ENCODE peak calls at places on chromosomes 13 and 19, in nine cellular contexts. Q is adrenal gland; I is CD4-positive, alpha-beta memory T cell; P is tibial nerve; R is tibial artery; L is uterus; U is neural progenitor cell; A is heart right ventricle; H is ascending aorta. N is an unnamed sample.

GRCh38 chr13:76723551-76724232 is 162.5 kb downstream of the KCTD12 start:
- DNase-seq in Q (peak), I (no peak), P (no peak), R (peak), L (no peak), U (peak), A (no peak), H (no peak), N (peak)

GRCh38 chr13:40660692-40661091 is 5.7 kb downstream of the FOXO1 start:
- DNase-seq in Q (no peak), I (no peak), P (no peak), R (no peak), L (no peak), U (no peak), A (no peak), H (no peak), N (no peak)

GRCh38 chr13:24050292-24050711 is 110.2 kb upstream of the SPATA13 start:
- DNase-seq in Q (peak), I (no peak), P (no peak), R (no peak), L (peak), U (no peak), A (peak), H (no peak), N (peak)

GRCh38 chr13:30113983-30114491 is 193.3 kb downstream of the KATNAL1 start:
- DNase-seq in Q (no peak), I (no peak), P (no peak), R (no peak), L (peak), U (peak), A (no peak), H (no peak), N (no peak)

GRCh38 chr13:49450105-49450819 is 6.2 kb downstream of the SETDB2 start:
- DNase-seq in Q (no peak), I (no peak), P (no peak), R (no peak), L (no peak), U (no peak), A (no peak), H (no peak), N (no peak)

GRCh38 chr13:79405501-79405830 is 589 bp downstream of the RBM26 start:
- DNase-seq in Q (peak), I (no peak), P (no peak), R (no peak), L (no peak), U (no peak), A (no peak), H (no peak), N (no peak)

GRCh38 chr13:51192348-51192747 is 29.9 kb upstream of the FAM124A start:
- DNase-seq in Q (no peak), I (no peak), P (no peak), R (no peak), L (no peak), U (no peak), A (no peak), H (no peak), N (no peak)

GRCh38 chr19:16418597-16418962 is 53.2 kb downstream of the EPS15L1 start:
- DNase-seq in Q (no peak), I (no peak), P (no peak), R (no peak), L (no peak), U (peak), A (no peak), H (no peak), N (no peak)

GRCh38 chr19:12064266-12065099 is at the start of gene ZNF844:
- DNase-seq in Q (peak), I (peak), P (peak), R (peak), L (peak), U (peak), A (peak), H (peak), N (peak)

GRCh38 chr13:77345150-77345780 is 18.4 kb upstream of the MYCBP2 start:
- DNase-seq in Q (no peak), I (peak), P (no peak), R (no peak), L (no peak), U (no peak), A (no peak), H (no peak), N (no peak)

GRCh38 chr19:45100797-45101196 is 7.8 kb downstream of the PPP1R37 start:
- DNase-seq in Q (no peak), I (no peak), P (no peak), R (no peak), L (no peak), U (no peak), A (no peak), H (no peak), N (peak)

GRCh38 chr19:45215391-45216191 is 29.6 kb downstream of the EXOC3L2 start:
- DNase-seq in Q (peak), I (no peak), P (no peak), R (no peak), L (no peak), U (peak), A (peak), H (no peak), N (no peak)

GRCh38 chr19:4288091-4288777 is 9.2 kb downstream of the SHD start:
- DNase-seq in Q (no peak), I (no peak), P (no peak), R (no peak), L (no peak), U (no peak), A (no peak), H (no peak), N (no peak)

GRCh38 chr13:76887070-76887563 is 912 bp upstream of the KCTD12 start:
- DNase-seq in Q (no peak), I (no peak), P (no peak), R (no peak), L (peak), U (peak), A (peak), H (no peak), N (no peak)

GRCh38 chr19:35342430-35342829 is 5.3 kb upstream of the FFAR1 start:
- DNase-seq in Q (no peak), I (no peak), P (no peak), R (no peak), L (no peak), U (no peak), A (no peak), H (no peak), N (no peak)

GRCh38 chr19:35692010-35692409 is 12.3 kb upstream of the ZBTB32 start:
- DNase-seq in Q (no peak), I (no peak), P (no peak), R (no peak), L (no peak), U (no peak), A (no peak), H (no peak), N (no peak)

GRCh38 chr19:12052057-12052570 is 647 bp downstream of the ZNF878 start:
- DNase-seq in Q (no peak), I (no peak), P (no peak), R (no peak), L (no peak), U (no peak), A (no peak), H (no peak), N (peak)

GRCh38 chr19:47284324-47284899 is 9.7 kb downstream of the INAFM1 start:
- DNase-seq in Q (no peak), I (peak), P (no peak), R (no peak), L (no peak), U (peak), A (no peak), H (no peak), N (peak)

GRCh38 chr19:40466219-40467006 is at the start of gene SPTBN4:
- DNase-seq in Q (peak), I (peak), P (peak), R (peak), L (peak), U (peak), A (peak), H (no peak), N (no peak)

GRCh38 chr19:52198678-52199077 is 8.8 kb downstream of the PPP2R1A start:
- DNase-seq in Q (no peak), I (no peak), P (no peak), R (no peak), L (no peak), U (no peak), A (no peak), H (no peak), N (no peak)

GRCh38 chr19:33285441-33285927 is 16.9 kb downstream of the CEBPA start:
- DNase-seq in Q (no peak), I (no peak), P (no peak), R (no peak), L (no peak), U (no peak), A (no peak), H (no peak), N (no peak)

GRCh38 chr19:19444694-19445155 is 39.2 kb downstream of the GATAD2A start:
- DNase-seq in Q (no peak), I (no peak), P (no peak), R (no peak), L (no peak), U (no peak), A (no peak), H (no peak), N (peak)

GRCh38 chr13:74661851-74662250 is 527.6 kb upstream of the KLF12 start:
- DNase-seq in Q (no peak), I (no peak), P (no peak), R (no peak), L (no peak), U (no peak), A (no peak), H (no peak), N (no peak)

GRCh38 chr13:40406405-40407138 is 259.9 kb downstream of the FOXO1 start:
- DNase-seq in Q (no peak), I (no peak), P (no peak), R (no peak), L (no peak), U (no peak), A (no peak), H (no peak), N (peak)

GRCh38 chr19:23762884-23763711 is 4.4 kb upstream of the ZNF681 start:
- DNase-seq in Q (peak), I (peak), P (peak), R (peak), L (peak), U (peak), A (peak), H (peak), N (peak)

GRCh38 chr13:24650157-24650556 is 30.1 kb upstream of the ATP12A start:
- DNase-seq in Q (no peak), I (no peak), P (no peak), R (no peak), L (no peak), U (no peak), A (no peak), H (no peak), N (peak)

GRCh38 chr19:3046621-3047306 is 15.5 kb downstream of the TLE5 start:
- DNase-seq in Q (peak), I (no peak), P (no peak), R (no peak), L (peak), U (peak), A (peak), H (no peak), N (no peak)

GRCh38 chr13:29924482-29924884 is 74.1 kb upstream of the UBL3 start:
- DNase-seq in Q (no peak), I (no peak), P (no peak), R (no peak), L (no peak), U (no peak), A (no peak), H (no peak), N (peak)

GRCh38 chr13:55977436-55977835 is 1163.3 kb upstream of the PRR20A start:
- DNase-seq in Q (no peak), I (no peak), P (no peak), R (no peak), L (no peak), U (no peak), A (no peak), H (no peak), N (no peak)

GRCh38 chr19:40687525-40688016 is 2.9 kb downstream of the NUMBL start:
- DNase-seq in Q (peak), I (no peak), P (peak), R (peak), L (peak), U (no peak), A (peak), H (peak), N (peak)

GRCh38 chr13:72973234-72973633 is 85.6 kb upstream of the KLF5 start:
- DNase-seq in Q (no peak), I (no peak), P (no peak), R (no peak), L (no peak), U (no peak), A (no peak), H (no peak), N (no peak)

GRCh38 chr13:50129923-50130685 is 114.9 kb downstream of the KCNRG start:
- DNase-seq in Q (peak), I (peak), P (peak), R (peak), L (peak), U (peak), A (peak), H (peak), N (no peak)

GRCh38 chr13:26168276-26168814 is 53.8 kb downstream of the RNF6 start:
- DNase-seq in Q (peak), I (no peak), P (no peak), R (no peak), L (no peak), U (no peak), A (no peak), H (no peak), N (peak)

GRCh38 chr19:10643968-10644290 is 10.2 kb upstream of the ILF3 start:
- DNase-seq in Q (no peak), I (no peak), P (no peak), R (no peak), L (no peak), U (no peak), A (no peak), H (no peak), N (no peak)

GRCh38 chr19:10643166-10643967 is 10.8 kb upstream of the ILF3 start:
- DNase-seq in Q (no peak), I (no peak), P (no peak), R (no peak), L (no peak), U (no peak), A (no peak), H (no peak), N (no peak)

GRCh38 chr19:10644351-10645007 is 9.7 kb upstream of the ILF3 start:
- DNase-seq in Q (peak), I (peak), P (peak), R (peak), L (peak), U (peak), A (peak), H (peak), N (peak)

GRCh38 chr19:10641248-10641647 is 12.9 kb upstream of the ILF3 start:
- DNase-seq in Q (no peak), I (no peak), P (no peak), R (no peak), L (no peak), U (no peak), A (no peak), H (no peak), N (no peak)

DNA sequence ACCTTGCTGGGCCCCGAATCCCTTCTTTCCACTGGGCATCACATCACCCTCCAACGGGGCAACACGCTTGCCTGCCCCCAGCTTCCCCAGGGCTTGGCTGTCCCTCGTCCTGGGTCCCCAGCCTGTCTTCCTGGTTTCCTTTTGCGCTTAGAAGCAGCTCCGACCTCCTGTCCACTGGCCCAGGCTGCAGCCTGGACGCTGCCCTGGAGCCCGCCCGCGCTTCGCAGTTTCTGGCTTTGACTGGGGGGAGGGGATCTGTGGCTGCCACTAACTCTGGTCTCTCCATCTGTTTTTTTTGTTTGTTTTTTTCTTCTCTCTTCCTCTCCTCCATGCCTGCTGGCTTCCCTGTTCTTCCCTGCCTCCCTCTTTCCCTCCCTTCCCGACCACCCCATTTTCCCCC is 11.7 kb upstream of the ILF3 start:
- DNase-seq in Q (no peak), I (no peak), P (no peak), R (no peak), L (no peak), U (no peak), A (no peak), H (no peak), N (no peak)
- H3K27ac ChIP-seq in Q (no peak), I (no peak), P (peak), R (no peak), L (no peak), U (peak), A (peak), H (no peak), N (no peak)

DNA sequence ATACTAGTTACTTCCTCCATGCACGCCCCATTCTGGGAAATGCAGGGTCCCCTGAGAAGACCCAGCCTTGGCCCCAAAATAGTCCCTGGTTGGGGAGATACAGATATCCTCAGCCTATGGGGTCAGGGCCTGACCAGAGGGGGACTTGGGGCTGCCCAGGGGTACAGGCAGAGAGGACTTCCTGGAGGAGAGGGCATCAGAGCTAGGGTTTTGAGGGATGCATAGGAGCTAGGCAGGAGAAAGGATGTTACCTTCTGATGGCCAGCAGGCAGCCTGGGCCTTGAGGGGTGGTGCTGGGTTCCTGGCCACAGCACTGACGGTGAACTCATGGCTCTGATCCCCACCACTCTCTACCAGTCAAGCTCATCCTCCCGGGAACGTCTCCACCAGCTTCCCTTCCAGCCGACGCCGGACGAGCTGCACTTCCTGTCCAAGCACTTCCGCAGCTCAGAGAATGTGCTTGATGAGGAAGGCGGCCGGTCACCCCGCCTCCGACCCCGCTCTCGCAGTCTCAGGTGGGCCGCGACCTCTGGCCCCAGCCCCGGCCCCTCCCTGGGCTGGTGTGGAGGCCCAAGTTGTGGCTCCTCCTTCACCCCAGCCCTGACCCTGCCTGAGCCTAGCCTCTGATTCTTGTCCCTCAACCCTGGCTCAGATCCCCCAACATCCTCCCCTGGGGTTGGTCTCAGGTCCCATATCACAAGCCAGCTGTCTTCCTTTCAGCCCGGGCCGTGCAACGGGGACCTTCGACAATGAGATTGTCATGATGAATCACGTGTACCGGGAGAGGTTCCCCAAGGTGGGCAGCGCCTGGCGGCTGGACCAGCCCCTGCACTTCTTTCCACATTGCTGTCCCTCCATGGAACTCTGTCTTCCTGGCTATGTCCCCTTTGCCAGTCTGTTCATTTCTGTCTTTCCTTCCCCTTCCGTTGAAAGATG is 25.6 kb downstream of the MAST3 start:
- DNase-seq in Q (no peak), I (no peak), P (no peak), R (no peak), L (no peak), U (no peak), A (no peak), H (no peak), N (no peak)
- H3K27ac ChIP-seq in Q (peak), I (peak), P (no peak), R (no peak), L (peak), U (no peak), A (no peak), H (no peak), N (no peak)

GRCh38 chr19:43759515-43759914 is 4.8 kb upstream of the SMG9 start:
- DNase-seq in Q (peak), I (no peak), P (no peak), R (no peak), L (no peak), U (no peak), A (no peak), H (no peak), N (peak)
- H3K27ac ChIP-seq in Q (peak), I (no peak), P (no peak), R (no peak), L (no peak), U (no peak), A (no peak), H (no peak), N (no peak)

DNA sequence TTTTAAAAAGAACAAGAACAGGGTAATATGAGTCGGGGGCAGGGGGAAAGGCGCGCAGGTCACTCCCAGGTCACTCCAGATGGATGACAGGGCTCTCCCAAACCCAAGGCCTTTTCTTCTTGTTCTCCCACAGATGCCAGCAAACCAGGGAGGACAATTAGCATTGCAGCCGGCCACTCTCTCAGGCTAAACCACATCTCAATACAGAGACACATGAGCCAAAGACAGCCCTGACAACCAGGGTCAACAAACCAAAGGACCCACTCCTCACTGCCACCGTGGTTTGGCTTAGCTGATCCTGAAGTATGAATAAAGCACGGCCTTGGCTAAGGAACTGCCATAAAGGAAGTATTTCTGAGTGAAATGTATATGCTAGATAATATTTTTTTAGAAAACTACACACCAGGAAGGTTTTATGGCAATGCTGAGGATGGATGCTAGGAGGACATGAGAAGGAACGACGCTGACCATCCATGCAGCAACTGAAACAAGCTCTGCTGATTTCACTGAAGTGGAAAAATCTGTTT is 47.2 kb downstream of the LATS2 start:
- DNase-seq in Q (peak), I (no peak), P (no peak), R (peak), L (no peak), U (no peak), A (no peak), H (no peak), N (no peak)
- H3K27ac ChIP-seq in Q (peak), I (no peak), P (no peak), R (peak), L (peak), U (no peak), A (peak), H (peak), N (peak)

GRCh38 chr13:95226051-95226450 is 75.2 kb downstream of the ABCC4 start:
- DNase-seq in Q (no peak), I (no peak), P (no peak), R (no peak), L (no peak), U (no peak), A (no peak), H (no peak), N (no peak)

GRCh38 chr13:95224064-95224463 is 77.2 kb downstream of the ABCC4 start:
- DNase-seq in Q (no peak), I (no peak), P (no peak), R (no peak), L (no peak), U (no peak), A (no peak), H (no peak), N (no peak)

GRCh38 chr13:95228130-95228529 is 73.1 kb downstream of the ABCC4 start:
- DNase-seq in Q (no peak), I (no peak), P (no peak), R (no peak), L (no peak), U (no peak), A (no peak), H (no peak), N (no peak)

GRCh38 chr13:95226932-95227718 is 74.1 kb downstream of the ABCC4 start:
- DNase-seq in Q (no peak), I (no peak), P (no peak), R (no peak), L (no peak), U (no peak), A (no peak), H (no peak), N (no peak)

DNA sequence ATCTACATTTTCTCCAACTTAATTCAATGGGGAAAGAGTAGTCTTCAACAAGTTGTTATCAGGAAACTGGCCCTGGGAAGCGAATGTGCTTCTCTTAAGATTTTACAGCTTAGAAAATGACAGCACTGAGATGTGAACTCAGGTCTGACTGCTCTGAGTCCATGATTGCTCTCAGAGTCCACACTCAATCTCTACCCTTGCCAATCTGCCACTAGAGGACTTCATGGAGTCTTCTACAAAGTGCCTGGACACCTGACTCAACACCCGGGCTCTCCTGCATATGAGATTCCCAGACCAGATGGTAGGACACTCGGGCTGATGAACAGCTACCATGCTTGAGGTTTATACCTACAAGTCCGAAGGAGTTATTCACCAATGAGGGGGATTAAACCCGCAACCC is 74.8 kb downstream of the ABCC4 start:
- DNase-seq in Q (no peak), I (no peak), P (no peak), R (no peak), L (no peak), U (no peak), A (no peak), H (no peak), N (no peak)
- H3K27ac ChIP-seq in Q (no peak), I (no peak), P (no peak), R (no peak), L (peak), U (no peak), A (peak), H (no peak), N (no peak)